ENCODE peak calls at places on chromosomes 1 and 21, in seven cellular contexts. C is heart left ventricle; L is cardiac muscle cell; H is lower lobe of right lung; J is CD8-positive, alpha-beta memory T cell; T is mammary epithelial cell; Z is colonic mucosa. P is an unnamed sample.

GRCh38 chr1:184598403-184598802 is 156.3 kb downstream of the EDEM3 start:
- DNase-seq in T (no peak), Z (no peak), J (no peak), H (no peak), L (no peak), C (no peak), P (no peak)

GRCh38 chr1:246661451-246661850 is 62.8 kb upstream of the SCCPDH start:
- DNase-seq in L (no peak), T (no peak), H (no peak), C (no peak), J (no peak), Z (no peak), P (no peak)

GRCh38 chr1:5286244-5286643 is 631.8 kb downstream of the AJAP1 start:
- DNase-seq in L (no peak), H (no peak), C (no peak), J (no peak), T (no peak), Z (no peak), P (no peak)

GRCh38 chr21:32463367-32463766 is 50.9 kb downstream of the EVA1C start:
- DNase-seq in C (no peak), L (peak; percentile 67), Z (no peak), H (no peak), T (peak; percentile 24), J (no peak), P (no peak)

GRCh38 chr1:191669629-191670028 is 488.6 kb upstream of the RGS18 start:
- DNase-seq in C (no peak), T (no peak), Z (no peak), L (no peak), J (no peak), H (no peak), P (no peak)

GRCh38 chr1:193437785-193438184 is 251.4 kb upstream of the B3GALT2 start:
- DNase-seq in J (no peak), L (no peak), T (peak; percentile 90), H (no peak), C (no peak), Z (no peak), P (no peak)

GRCh38 chr1:234612352-234613127 is 2.6 kb upstream of the IRF2BP2 start:
- DNase-seq in Z (peak; percentile 96), L (peak; percentile 99), C (peak; percentile 91), J (peak; percentile 54), T (peak; percentile 100), H (peak; percentile 91), P (peak; percentile 83)

GRCh38 chr1:204045430-204045829 is 27.5 kb upstream of the SOX13 start:
- DNase-seq in J (no peak), T (no peak), C (peak; percentile 58), H (no peak), Z (no peak), L (peak; percentile 12), P (no peak)

GRCh38 chr1:14815175-14815882 is 216.8 kb downstream of the KAZN start:
- DNase-seq in C (no peak), H (no peak), T (no peak), Z (no peak), L (peak; percentile 12), J (no peak), P (no peak)

DNA sequence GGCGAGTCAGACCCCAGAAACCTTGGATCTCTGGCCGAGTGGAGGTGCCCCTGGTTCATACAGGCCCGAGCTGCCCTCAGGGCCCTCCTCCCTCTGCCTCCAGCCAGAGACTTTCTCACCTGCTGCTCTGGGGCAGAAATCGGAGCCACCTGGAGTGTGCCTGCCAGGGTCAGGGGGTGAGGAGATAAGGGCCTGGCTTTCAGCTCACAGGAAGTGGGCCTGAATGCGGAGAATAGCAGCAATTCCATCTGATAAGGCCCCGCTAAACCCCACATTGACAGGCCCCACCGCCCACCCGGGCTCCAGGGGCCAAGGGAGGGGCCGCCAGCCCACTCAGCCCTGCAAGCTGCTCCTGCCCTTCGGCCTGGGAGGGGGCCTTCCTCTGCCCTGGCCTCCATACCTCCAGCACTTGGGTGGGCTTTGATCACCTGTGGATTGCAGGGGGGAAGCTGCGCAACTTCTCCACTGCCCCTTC is 123.7 kb upstream of the ARHGEF16 start:
- DNase-seq in H (no peak), Z (no peak), T (no peak), C (no peak), J (no peak), L (no peak), P (no peak)
- H3K4me3 ChIP-seq in H (no peak overlapping the region), Z (no peak overlapping the region), T (no peak overlapping the region), C (no peak overlapping the region), J (no peak overlapping the region), L (no peak overlapping the region), P (no peak overlapping the region)

GRCh38 chr1:93151474-93151873 is 28.7 kb downstream of the TMED5 start:
- DNase-seq in H (no peak), C (no peak), Z (no peak), L (no peak), T (no peak), J (no peak), P (no peak)
- H3K36me3 ChIP-seq in H (peaks cover 85% of the 10 kb centered on the region), C (peaks cover 81% of the 10 kb centered on the region), Z (no peaks in the 10 kb centered on the region), L (peaks cover 23% of the 10 kb centered on the region), T (peaks cover 31% of the 10 kb centered on the region), J (peaks cover 14% of the 10 kb centered on the region), P (peaks cover 3% of the 10 kb centered on the region)

GRCh38 chr1:19390166-19390850 is 78.2 kb downstream of the SLC66A1 start:
- DNase-seq in T (no peak), Z (no peak), C (no peak), J (no peak), L (no peak), H (no peak), P (no peak)
- H3K4me1 ChIP-seq in T (peaks cover 27% of the 10 kb centered on the region), Z (peaks cover 18% of the 10 kb centered on the region), C (peaks cover 66% of the 10 kb centered on the region), J (peaks cover 56% of the 10 kb centered on the region), L (no peaks in the 10 kb centered on the region), H (peaks cover 71% of the 10 kb centered on the region), P (peaks cover 39% of the 10 kb centered on the region)

GRCh38 chr21:26583737-26584136 is 10.7 kb upstream of the CYYR1 start:
- DNase-seq in C (no peak), J (no peak), T (no peak), L (no peak), Z (no peak), H (no peak), P (no peak)

GRCh38 chr21:26581818-26582217 is 8.7 kb upstream of the CYYR1 start:
- DNase-seq in H (no peak), Z (no peak), J (no peak), T (no peak), L (no peak), C (no peak), P (no peak)

GRCh38 chr21:26591543-26591942 is 18.5 kb upstream of the CYYR1 start:
- DNase-seq in C (no peak), T (peak; percentile 2), J (no peak), Z (no peak), L (no peak), H (no peak), P (no peak)

GRCh38 chr21:26587621-26588260 is 14.7 kb upstream of the CYYR1 start:
- DNase-seq in L (peak; percentile 74), Z (no peak), T (peak; percentile 5), C (no peak), J (no peak), H (no peak), P (no peak)
- H3K4me3 ChIP-seq in L (no peak overlapping the region), Z (no peak overlapping the region), T (no peak overlapping the region), C (peak overlapping the region; percentile 28), J (no peak overlapping the region), H (peak overlapping the region; percentile 4), P (no peak overlapping the region)

GRCh38 chr1:220005489-220005888 is 40.8 kb downstream of the EPRS1 start:
- DNase-seq in C (no peak), Z (no peak), J (no peak), H (no peak), L (no peak), T (no peak), P (no peak)
- H3K36me3 ChIP-seq in C (peaks cover 99% of the 10 kb centered on the region), Z (peaks cover 6% of the 10 kb centered on the region), J (peaks cover 44% of the 10 kb centered on the region), H (peaks cover 94% of the 10 kb centered on the region), L (peaks cover 47% of the 10 kb centered on the region), T (peaks cover 40% of the 10 kb centered on the region), P (peaks cover 29% of the 10 kb centered on the region)

P was measured in naive thymus-derived CD4-positive, alpha-beta T cell.